ENCODE peak calls at places on chromosomes 4 and X, in six cellular contexts. One of them, this sample, is unnamed.

GRCh38 chr4:89737888-89738287 is 99.1 kb downstream of the SNCA start:
- DNase-seq in lower lobe of right lung: no peak
- DNase-seq in fibroblast of lung: peak; percentile 53
- DNase-seq in neuronal stem cell: no peak
- DNase-seq in brain microvascular endothelial cell: no peak
- DNase-seq in prostate gland: no peak
- DNase-seq in this sample: no peak

GRCh38 chrX:148049441-148049840 is 68.3 kb downstream of the FMR1NB start:
- DNase-seq in brain microvascular endothelial cell: no peak
- DNase-seq in prostate gland: no peak
- DNase-seq in lower lobe of right lung: no peak
- DNase-seq in neuronal stem cell: peak; percentile 32
- DNase-seq in fibroblast of lung: peak; percentile 45
- DNase-seq in this sample: no peak

GRCh38 chr4:8560265-8561047 is 19.7 kb upstream of the GPR78 start:
- DNase-seq in prostate gland: no peak
- DNase-seq in fibroblast of lung: no peak
- DNase-seq in lower lobe of right lung: no peak
- DNase-seq in neuronal stem cell: no peak
- DNase-seq in brain microvascular endothelial cell: peak; percentile 8
- DNase-seq in this sample: no peak

GRCh38 chr4:173538148-173538902 is 8.3 kb upstream of the HAND2 start:
- DNase-seq in lower lobe of right lung: no peak
- DNase-seq in prostate gland: no peak
- DNase-seq in neuronal stem cell: peak; percentile 43
- DNase-seq in fibroblast of lung: no peak
- DNase-seq in brain microvascular endothelial cell: no peak
- DNase-seq in this sample: peak; percentile 74

GRCh38 chr4:80270321-80270720 is 3.9 kb downstream of the FGF5 start:
- DNase-seq in prostate gland: no peak
- DNase-seq in brain microvascular endothelial cell: no peak
- DNase-seq in lower lobe of right lung: no peak
- DNase-seq in fibroblast of lung: peak; percentile 54
- DNase-seq in neuronal stem cell: no peak
- DNase-seq in this sample: no peak

GRCh38 chr4:48748949-48749596 is 31.0 kb downstream of the FRYL start:
- DNase-seq in prostate gland: no peak
- DNase-seq in lower lobe of right lung: no peak
- DNase-seq in neuronal stem cell: no peak
- DNase-seq in brain microvascular endothelial cell: peak; percentile 28
- DNase-seq in fibroblast of lung: no peak
- DNase-seq in this sample: no peak

GRCh38 chr4:24473309-24473721 is 111.0 kb downstream of the DHX15 start:
- DNase-seq in prostate gland: peak; percentile 15
- DNase-seq in neuronal stem cell: peak; percentile 12
- DNase-seq in fibroblast of lung: peak; percentile 63
- DNase-seq in lower lobe of right lung: no peak
- DNase-seq in brain microvascular endothelial cell: no peak
- DNase-seq in this sample: peak; percentile 23

GRCh38 chrX:23822397-23822796 is 39.4 kb downstream of the SAT1 start:
- DNase-seq in neuronal stem cell: no peak
- DNase-seq in lower lobe of right lung: no peak
- DNase-seq in prostate gland: peak; percentile 35
- DNase-seq in fibroblast of lung: peak; percentile 51
- DNase-seq in brain microvascular endothelial cell: no peak
- DNase-seq in this sample: no peak

GRCh38 chr4:1493540-1494287 is 87.5 kb upstream of the NKX1-1 start:
- DNase-seq in prostate gland: no peak
- DNase-seq in brain microvascular endothelial cell: no peak
- DNase-seq in lower lobe of right lung: peak; percentile 40
- DNase-seq in neuronal stem cell: no peak
- DNase-seq in fibroblast of lung: no peak
- DNase-seq in this sample: no peak

GRCh38 chr4:69640289-69640688 is 847 bp upstream of the UGT2A2 start:
- DNase-seq in neuronal stem cell: no peak
- DNase-seq in fibroblast of lung: no peak
- DNase-seq in brain microvascular endothelial cell: no peak
- DNase-seq in prostate gland: no peak
- DNase-seq in lower lobe of right lung: no peak
- DNase-seq in this sample: no peak

GRCh38 chr4:30600246-30600645 is 119.9 kb upstream of the PCDH7 start:
- DNase-seq in neuronal stem cell: peak; percentile 14
- DNase-seq in lower lobe of right lung: no peak
- DNase-seq in brain microvascular endothelial cell: no peak
- DNase-seq in prostate gland: no peak
- DNase-seq in fibroblast of lung: peak; percentile 8
- DNase-seq in this sample: no peak

GRCh38 chrX:110210417-110211139 is 107.3 kb downstream of the AMMECR1 start:
- DNase-seq in fibroblast of lung: peak; percentile 87
- DNase-seq in prostate gland: no peak
- DNase-seq in brain microvascular endothelial cell: peak; percentile 50
- DNase-seq in lower lobe of right lung: no peak
- DNase-seq in neuronal stem cell: no peak
- DNase-seq in this sample: no peak

GRCh38 chr4:185738038-185738552 is 73.9 kb downstream of the SORBS2 start:
- DNase-seq in prostate gland: no peak
- DNase-seq in brain microvascular endothelial cell: peak; percentile 42
- DNase-seq in neuronal stem cell: no peak
- DNase-seq in lower lobe of right lung: no peak
- DNase-seq in fibroblast of lung: peak; percentile 92
- DNase-seq in this sample: no peak
- H3K4me3 ChIP-seq in prostate gland: no peak overlapping the region
- H3K4me3 ChIP-seq in brain microvascular endothelial cell: peak overlapping the region; percentile 20
- H3K4me3 ChIP-seq in neuronal stem cell: no peak overlapping the region
- H3K4me3 ChIP-seq in lower lobe of right lung: no peak overlapping the region
- H3K4me3 ChIP-seq in fibroblast of lung: no peak overlapping the region
- H3K4me3 ChIP-seq in this sample: peak overlapping the region; percentile 44

GRCh38 chrX:29434939-29435338 is 780.4 kb upstream of the MAGEB2 start:
- DNase-seq in lower lobe of right lung: no peak
- DNase-seq in neuronal stem cell: no peak
- DNase-seq in brain microvascular endothelial cell: no peak
- DNase-seq in prostate gland: no peak
- DNase-seq in fibroblast of lung: no peak
- DNase-seq in this sample: no peak
- H3K27ac ChIP-seq in lower lobe of right lung: no peak overlapping the region
- H3K27ac ChIP-seq in neuronal stem cell: no peak overlapping the region
- H3K27ac ChIP-seq in brain microvascular endothelial cell: no peak overlapping the region
- H3K27ac ChIP-seq in prostate gland: no peak overlapping the region
- H3K27ac ChIP-seq in fibroblast of lung: no peak overlapping the region
- H3K27ac ChIP-seq in this sample: no peak overlapping the region

DNA sequence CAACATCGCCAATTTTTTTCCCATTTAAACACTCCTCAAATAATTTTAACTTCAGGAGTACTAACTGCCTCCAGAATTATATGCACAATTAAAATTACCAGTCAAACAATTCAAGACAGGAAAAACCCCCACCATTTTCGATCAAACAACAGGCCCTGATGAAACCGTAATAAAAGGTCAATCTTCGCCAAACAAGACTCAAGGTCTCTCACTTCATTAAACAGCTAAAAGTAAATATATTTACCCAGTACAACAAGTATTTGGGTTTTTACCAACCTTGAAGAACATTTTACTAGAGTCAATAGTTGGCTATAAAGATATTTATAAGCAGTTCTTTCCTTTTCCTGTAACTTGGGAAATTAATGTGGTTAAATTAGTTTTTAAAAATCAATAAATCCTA is 28.3 kb downstream of the RFC1 start:
- DNase-seq in brain microvascular endothelial cell: no peak
- DNase-seq in neuronal stem cell: no peak
- DNase-seq in fibroblast of lung: no peak
- DNase-seq in prostate gland: no peak
- DNase-seq in lower lobe of right lung: no peak
- DNase-seq in this sample: no peak
- H3K4me3 ChIP-seq in brain microvascular endothelial cell: no peak overlapping the region
- H3K4me3 ChIP-seq in neuronal stem cell: no peak overlapping the region
- H3K4me3 ChIP-seq in fibroblast of lung: no peak overlapping the region
- H3K4me3 ChIP-seq in prostate gland: no peak overlapping the region
- H3K4me3 ChIP-seq in lower lobe of right lung: no peak overlapping the region
- H3K4me3 ChIP-seq in this sample: no peak overlapping the region

GRCh38 chrX:7334253-7334935 is 186.4 kb upstream of the PUDP start:
- DNase-seq in brain microvascular endothelial cell: peak; percentile 69
- DNase-seq in prostate gland: no peak
- DNase-seq in neuronal stem cell: no peak
- DNase-seq in fibroblast of lung: peak; percentile 79
- DNase-seq in lower lobe of right lung: no peak
- DNase-seq in this sample: no peak
- H3K27ac ChIP-seq in brain microvascular endothelial cell: peak overlapping the region; percentile 55
- H3K27ac ChIP-seq in prostate gland: no peak overlapping the region
- H3K27ac ChIP-seq in neuronal stem cell: no peak overlapping the region
- H3K27ac ChIP-seq in fibroblast of lung: peak overlapping the region; percentile 80
- H3K27ac ChIP-seq in lower lobe of right lung: no peak overlapping the region
- H3K27ac ChIP-seq in this sample: no peak overlapping the region

DNA sequence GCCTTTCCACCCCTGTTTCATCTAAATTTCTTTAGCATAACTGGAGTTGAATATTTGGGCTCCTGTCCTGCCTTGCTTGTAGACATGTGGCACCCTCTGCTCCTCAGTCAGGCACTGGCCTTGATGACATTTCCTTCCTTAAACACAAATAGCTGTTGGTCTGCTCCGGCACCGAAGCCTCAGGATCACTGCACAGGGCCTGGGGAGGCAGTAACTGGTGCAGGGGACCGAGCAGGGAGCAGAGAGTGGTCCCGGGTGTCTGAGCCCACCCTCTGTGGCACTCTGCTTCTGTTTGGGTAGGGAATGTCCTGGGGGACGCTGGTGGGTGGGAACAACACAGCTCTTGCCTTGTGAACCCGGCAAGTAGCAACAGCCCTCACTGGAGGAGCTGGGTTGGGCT is 13.6 kb downstream of the RGS12 start:
- DNase-seq in neuronal stem cell: no peak
- DNase-seq in fibroblast of lung: no peak
- DNase-seq in prostate gland: no peak
- DNase-seq in brain microvascular endothelial cell: no peak
- DNase-seq in lower lobe of right lung: peak; percentile 28
- DNase-seq in this sample: no peak
- H3K4me3 ChIP-seq in neuronal stem cell: no peak overlapping the region
- H3K4me3 ChIP-seq in fibroblast of lung: no peak overlapping the region
- H3K4me3 ChIP-seq in prostate gland: no peak overlapping the region
- H3K4me3 ChIP-seq in brain microvascular endothelial cell: no peak overlapping the region
- H3K4me3 ChIP-seq in lower lobe of right lung: no peak overlapping the region
- H3K4me3 ChIP-seq in this sample: no peak overlapping the region

GRCh38 chr4:3202836-3203820 is 45.8 kb upstream of the MSANTD1 start:
- DNase-seq in neuronal stem cell: no peak
- DNase-seq in prostate gland: no peak
- DNase-seq in lower lobe of right lung: no peak
- DNase-seq in fibroblast of lung: peak; percentile 59
- DNase-seq in brain microvascular endothelial cell: no peak
- DNase-seq in this sample: no peak
- H3K27ac ChIP-seq in neuronal stem cell: no peak overlapping the region
- H3K27ac ChIP-seq in prostate gland: no peak overlapping the region
- H3K27ac ChIP-seq in lower lobe of right lung: peak overlapping the region; percentile 63
- H3K27ac ChIP-seq in fibroblast of lung: peak overlapping the region; percentile 30
- H3K27ac ChIP-seq in brain microvascular endothelial cell: no peak overlapping the region
- H3K27ac ChIP-seq in this sample: peak overlapping the region; percentile 55

GRCh38 chr4:4432341-4433125 is 45.6 kb downstream of the NSG1 start:
- DNase-seq in neuronal stem cell: no peak
- DNase-seq in prostate gland: no peak
- DNase-seq in fibroblast of lung: no peak
- DNase-seq in brain microvascular endothelial cell: no peak
- DNase-seq in lower lobe of right lung: no peak
- DNase-seq in this sample: no peak
- H3K4me3 ChIP-seq in neuronal stem cell: no peak overlapping the region
- H3K4me3 ChIP-seq in prostate gland: no peak overlapping the region
- H3K4me3 ChIP-seq in fibroblast of lung: no peak overlapping the region
- H3K4me3 ChIP-seq in brain microvascular endothelial cell: no peak overlapping the region
- H3K4me3 ChIP-seq in lower lobe of right lung: no peak overlapping the region
- H3K4me3 ChIP-seq in this sample: no peak overlapping the region

DNA sequence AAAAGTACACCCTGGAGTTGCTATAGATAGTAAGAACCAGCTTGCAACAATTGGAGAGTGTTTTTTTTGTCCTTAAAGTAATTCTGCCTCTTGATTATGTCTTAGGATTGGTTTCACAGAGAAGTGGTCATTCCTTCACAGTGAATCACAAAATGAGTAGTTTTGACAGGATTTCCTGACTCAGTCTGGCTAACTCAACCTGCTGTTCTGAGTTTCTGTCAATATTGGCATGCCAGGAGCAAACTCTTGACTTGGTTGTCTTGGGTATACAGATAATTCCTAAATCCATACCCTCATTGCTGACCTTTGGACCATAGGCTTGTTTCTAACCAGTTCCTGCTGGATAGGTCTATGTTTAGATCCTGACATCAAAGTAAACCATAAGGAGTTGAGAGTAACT is 9.4 kb downstream of the FHIP1A start:
- DNase-seq in lower lobe of right lung: no peak
- DNase-seq in prostate gland: no peak
- DNase-seq in neuronal stem cell: no peak
- DNase-seq in fibroblast of lung: peak; percentile 70
- DNase-seq in brain microvascular endothelial cell: peak; percentile 70
- DNase-seq in this sample: no peak
- H3K27ac ChIP-seq in lower lobe of right lung: no peak overlapping the region
- H3K27ac ChIP-seq in prostate gland: no peak overlapping the region
- H3K27ac ChIP-seq in neuronal stem cell: no peak overlapping the region
- H3K27ac ChIP-seq in fibroblast of lung: no peak overlapping the region
- H3K27ac ChIP-seq in brain microvascular endothelial cell: peak overlapping the region; percentile 32
- H3K27ac ChIP-seq in this sample: no peak overlapping the region